ENCODE peak calls at places on chromosomes 7 and 10, in six cellular contexts. J is K562, N is A549, R is HCT116, P is adrenal gland, C is HepG2. B is an unnamed sample.

GRCh38 chr7:141097430-141097829 is 23.6 kb downstream of the TMEM178B start:
- DNase-seq in J (no peak), N (peak; percentile 6), R (no peak), P (no peak), C (no peak), B (no peak)

GRCh38 chr10:128851281-128851680 is 615.8 kb upstream of the MGMT start:
- DNase-seq in J (no peak), N (no peak), R (no peak), P (no peak), C (no peak), B (no peak)

GRCh38 chr10:69715156-69715898 is 85.3 kb downstream of the FAM241B start:
- DNase-seq in J (no peak), N (no peak), R (no peak), P (no peak), C (no peak), B (no peak)

GRCh38 chr7:104453190-104453589 is 124.8 kb downstream of the LHFPL3 start:
- DNase-seq in J (no peak), N (no peak), R (no peak), P (no peak), C (no peak), B (no peak)

GRCh38 chr7:36283711-36284130 is 105.9 kb upstream of the ANLN start:
- DNase-seq in J (no peak), N (no peak), R (no peak), P (peak; percentile 69), C (no peak), B (peak; percentile 43)

GRCh38 chr7:48193421-48193820 is 22.2 kb downstream of the ABCA13 start:
- DNase-seq in J (no peak), N (no peak), R (no peak), P (no peak), C (no peak), B (no peak)

GRCh38 chr10:23445591-23445990 is 6.7 kb downstream of the OTUD1 start:
- DNase-seq in J (no peak), N (no peak), R (no peak), P (no peak), C (no peak), B (no peak)

GRCh38 chr7:124679826-124680225 is 85.8 kb downstream of the GPR37 start:
- DNase-seq in J (no peak), N (no peak), R (no peak), P (no peak), C (no peak), B (no peak)

GRCh38 chr10:109963439-109963838 is 40.1 kb upstream of the XPNPEP1 start:
- DNase-seq in J (no peak), N (no peak), R (no peak), P (no peak), C (no peak), B (no peak)

GRCh38 chr10:103062854-103063642 is 130.0 kb downstream of the NT5C2 start:
- DNase-seq in J (no peak), N (peak; percentile 54), R (no peak), P (no peak), C (no peak), B (no peak)

GRCh38 chr10:7797582-7797981 is 9.6 kb downstream of the ATP5F1C start:
- DNase-seq in J (peak; percentile 37), N (peak; percentile 42), R (peak; percentile 49), P (peak; percentile 86), C (no peak), B (no peak)

GRCh38 chr10:126256864-126257263 is 131.4 kb downstream of the ADAM12 start:
- DNase-seq in J (no peak), N (no peak), R (no peak), P (no peak), C (no peak), B (no peak)

DNA sequence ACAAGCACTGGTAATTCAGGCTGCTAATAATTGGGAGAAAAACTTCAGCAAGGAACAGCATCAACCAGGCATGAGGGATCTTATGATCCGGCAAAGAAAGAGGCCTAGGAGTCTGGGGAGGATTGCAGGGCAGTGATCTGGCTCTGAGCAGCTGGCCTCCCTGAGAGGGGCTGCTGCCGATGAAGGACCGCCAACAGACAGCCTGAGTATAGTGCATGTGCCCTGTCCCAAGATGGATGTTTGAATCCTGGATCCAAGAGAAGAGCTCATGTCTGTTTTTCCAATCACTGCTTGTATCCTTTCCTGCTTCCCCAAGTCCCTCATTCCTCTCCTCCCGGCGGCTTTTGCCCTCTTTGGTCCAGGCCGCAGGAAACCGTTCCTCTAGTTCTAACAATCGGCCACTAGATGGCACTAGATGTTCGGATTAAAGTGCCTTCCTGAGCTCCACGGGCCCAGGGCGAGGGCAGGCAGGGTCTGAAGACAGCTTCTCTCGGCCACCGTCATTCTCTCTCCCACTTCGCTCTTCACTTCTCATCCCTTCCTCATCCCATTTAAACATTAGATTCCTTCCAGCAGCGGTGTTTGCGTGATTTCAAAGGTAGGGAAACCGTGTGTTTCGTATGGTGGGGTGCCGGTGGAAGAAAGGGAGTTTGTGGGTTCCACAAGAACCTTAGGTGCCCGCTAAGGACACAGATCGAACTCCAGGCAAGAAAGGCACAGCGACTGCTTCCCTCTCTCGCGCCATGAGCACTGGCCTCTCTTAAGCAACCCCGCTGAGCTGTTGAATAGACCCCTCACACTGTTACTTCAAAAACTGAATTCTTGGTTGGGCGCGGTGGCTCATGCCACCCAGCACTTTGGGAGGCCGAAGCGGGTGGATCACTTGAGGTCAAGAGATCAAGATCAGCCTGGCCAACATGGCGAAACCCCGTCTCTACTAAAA is 82.4 kb downstream of the ADCYAP1R1 start:
- DNase-seq in J (peak; percentile 73), N (peak; percentile 76), R (peak; percentile 59), P (peak; percentile 78), C (peak; percentile 58), B (peak; percentile 74)
- TF ChIP-seq CTCF in J (peak; percentile 80), N (peak; percentile 79), R (peak; percentile 67), P (peak; percentile 75), C (peak; percentile 90), B (peak; percentile 80)

DNA sequence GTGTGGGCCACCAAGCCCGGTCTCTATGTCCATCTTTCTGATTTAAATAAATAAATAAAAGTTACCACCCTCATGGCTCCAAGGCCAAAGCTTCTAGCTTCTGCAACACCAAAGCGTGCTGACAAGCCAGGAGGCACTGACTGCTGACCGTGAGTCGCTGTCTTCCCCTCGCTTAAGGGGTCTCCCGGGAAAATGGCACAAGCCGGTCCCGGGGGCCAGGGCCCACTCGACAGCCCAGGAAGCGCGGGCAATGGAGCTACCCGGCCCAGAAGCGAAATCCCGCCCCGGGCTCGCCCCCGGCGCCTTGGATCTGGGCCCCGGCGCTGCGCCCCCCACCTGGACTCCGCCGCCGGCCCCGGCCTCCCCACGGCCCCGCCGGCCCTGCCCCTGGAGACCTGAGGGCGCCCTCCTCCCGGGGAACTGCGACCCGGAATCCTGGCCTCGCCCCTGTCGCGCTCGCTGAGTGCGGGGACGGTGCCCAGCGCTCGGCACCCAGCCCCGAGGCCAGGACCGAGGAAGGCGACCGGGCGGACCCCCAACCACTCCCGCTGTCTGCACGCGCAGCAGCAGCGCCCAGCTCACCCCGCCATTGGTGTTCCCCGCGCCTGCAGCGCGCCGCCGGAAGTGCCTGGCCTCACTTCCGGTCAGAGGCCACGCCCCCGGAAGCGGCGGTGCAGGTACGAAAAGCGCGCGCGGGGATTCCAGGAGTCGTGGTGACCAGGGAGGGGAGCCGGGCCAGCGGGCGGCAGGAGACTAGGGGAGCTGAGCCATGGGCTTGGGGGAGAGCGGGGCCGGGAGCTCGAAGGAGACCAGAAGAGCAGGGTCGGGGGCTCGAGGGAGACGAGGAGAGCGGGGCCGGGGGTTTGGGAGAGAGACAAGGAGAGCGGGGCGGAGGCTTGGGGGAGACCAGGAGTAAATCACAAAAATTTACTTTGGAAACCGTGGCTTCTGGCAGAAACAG is at the start of the genes MRM2 and NUDT1:
- DNase-seq in J (peak; percentile 90), N (peak; percentile 84), R (peak; percentile 56), P (peak; percentile 84), C (peak; percentile 74), B (peak; percentile 90)
- TF ChIP-seq POLR2A in J (peak; percentile 91), N (peak; percentile 91), R (peak; percentile 95), P (peak; percentile 23), C (peak; percentile 95), B (no peak)

GRCh38 chr7:23115991-23116390 is 10.4 kb downstream of the KLHL7 start:
- DNase-seq in J (no peak), N (no peak), R (no peak), P (no peak), C (no peak), B (no peak)
- H3K4me1 ChIP-seq in J (no peaks in the 10 kb centered on the region), N (no peaks in the 10 kb centered on the region), R (no peaks in the 10 kb centered on the region), P (peaks cover 38% of the 10 kb centered on the region), C (no peaks in the 10 kb centered on the region), B (no peaks in the 10 kb centered on the region)

GRCh38 chr10:93206652-93207051 is 133.0 kb downstream of the CYP26A1 start:
- DNase-seq in J (no peak), N (peak; percentile 48), R (no peak), P (no peak), C (no peak), B (no peak)
- TF ChIP-seq CTCF in J (no peak), N (no peak), R (no peak), P (no peak), C (no peak), B (no peak)

DNA sequence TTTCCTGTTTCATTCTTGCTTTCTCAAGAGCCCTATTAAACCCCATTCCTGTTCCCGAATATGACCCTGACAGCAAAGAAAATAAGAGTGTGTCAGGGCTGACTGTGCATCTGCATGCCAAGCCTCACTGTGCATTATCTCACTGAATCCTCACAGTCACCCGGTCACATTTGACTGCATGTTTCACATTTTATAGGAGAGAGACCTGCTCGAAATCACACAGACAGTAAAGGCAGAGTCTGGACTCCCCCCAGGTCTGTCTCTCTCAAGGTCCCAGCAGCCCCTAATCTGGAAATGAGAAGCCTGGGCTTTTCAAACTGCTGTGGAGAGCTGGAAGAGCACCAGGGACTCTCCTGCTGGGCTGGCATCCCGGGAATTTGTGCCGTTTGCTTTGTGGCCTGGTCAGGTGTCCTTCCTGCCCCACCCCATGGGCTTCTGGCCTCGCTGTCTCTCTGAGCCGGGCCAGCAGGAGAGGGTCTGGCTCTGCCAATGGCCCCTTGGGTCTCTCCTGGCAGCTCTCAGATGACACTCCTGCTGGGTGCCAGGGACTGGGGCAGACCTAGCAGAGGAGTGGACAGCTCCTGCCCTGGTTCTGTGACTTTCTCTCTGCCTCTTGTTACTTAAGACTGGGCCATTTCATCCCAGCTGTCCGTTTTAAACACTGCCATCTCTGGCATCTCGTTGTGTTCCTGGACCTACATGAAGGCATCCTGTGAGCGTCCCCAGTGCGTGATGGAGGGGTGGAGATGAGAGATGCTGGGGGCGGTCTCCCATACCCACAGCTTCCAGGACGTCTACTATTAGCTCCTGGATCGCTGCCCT is 173.6 kb downstream of the ARHGAP12 start:
- DNase-seq in J (no peak), N (peak; percentile 37), R (no peak), P (peak; percentile 64), C (peak; percentile 23), B (no peak)
- TF ChIP-seq POLR2A in J (no peak), N (no peak), R (no peak), P (no peak), C (no peak), B (no peak)

GRCh38 chr7:130940907-130941306 is 206.9 kb upstream of the KLF14 start:
- DNase-seq in J (no peak), N (no peak), R (no peak), P (no peak), C (no peak), B (no peak)
- H3K4me1 ChIP-seq in J (peaks cover 22% of the 10 kb centered on the region), N (peaks cover 82% of the 10 kb centered on the region), R (peaks cover 88% of the 10 kb centered on the region), P (peaks cover 74% of the 10 kb centered on the region), C (peaks cover 77% of the 10 kb centered on the region), B (peaks cover 72% of the 10 kb centered on the region)

B was measured in stomach.